ENCODE peak calls at places on chromosomes 7 and 10, in seven cellular contexts. Q, S, G, D, X, U and K are unnamed samples.

GRCh38 chr7:112938895-112939588 is 147.6 kb downstream of the GPR85 start:
- DNase-seq in Q (peak), S (no peak), G (peak), D (peak), X (peak), U (peak), K (peak)

GRCh38 chr7:89023902-89024301 is 228.4 kb upstream of the TEX47 start:
- DNase-seq in Q (no peak), S (no peak), G (no peak), D (no peak), X (no peak), U (no peak), K (no peak)

GRCh38 chr7:27155816-27156507 is 513 bp downstream of the HOXA7 start:
- DNase-seq in Q (no peak), S (no peak), G (no peak), D (peak), X (peak), U (no peak), K (no peak)

GRCh38 chr7:31748084-31748483 is 61.1 kb downstream of the PPP1R17 start:
- DNase-seq in Q (no peak), S (no peak), G (no peak), D (no peak), X (no peak), U (no peak), K (no peak)

GRCh38 chr10:63976538-63976937 is 455.3 kb downstream of the REEP3 start:
- DNase-seq in Q (peak), S (no peak), G (peak), D (peak), X (peak), U (peak), K (peak)

GRCh38 chr7:80185571-80185970 is 50.9 kb downstream of the GNAI1 start:
- DNase-seq in Q (no peak), S (no peak), G (no peak), D (no peak), X (peak), U (no peak), K (peak)

GRCh38 chr10:74293686-74294365 is 142.8 kb downstream of the ADK start:
- DNase-seq in Q (no peak), S (no peak), G (peak), D (no peak), X (peak), U (no peak), K (peak)

GRCh38 chr10:14244801-14245211 is 85.9 kb downstream of the FRMD4A start:
- DNase-seq in Q (peak), S (no peak), G (peak), D (no peak), X (peak), U (no peak), K (peak)

GRCh38 chr7:95632609-95633008 is 36.3 kb upstream of the PDK4 start:
- DNase-seq in Q (no peak), S (no peak), G (peak), D (no peak), X (no peak), U (no peak), K (no peak)

GRCh38 chr10:116947838-116948529 is 57.0 kb downstream of the SHTN1 start:
- DNase-seq in Q (peak), S (no peak), G (peak), D (peak), X (peak), U (peak), K (peak)

GRCh38 chr7:150567846-150568245 is 656 bp downstream of the GIMAP4 start:
- DNase-seq in Q (no peak), S (no peak), G (no peak), D (no peak), X (no peak), U (no peak), K (no peak)

GRCh38 chr10:126278846-126279245 is 109.4 kb downstream of the ADAM12 start:
- DNase-seq in Q (no peak), S (no peak), G (peak), D (no peak), X (no peak), U (no peak), K (peak)

GRCh38 chr10:72186633-72187330 is 29.0 kb upstream of the ANAPC16 start:
- DNase-seq in Q (no peak), S (no peak), G (peak), D (no peak), X (no peak), U (no peak), K (peak)

GRCh38 chr10:102400598-102401321 is 5.3 kb downstream of the NFKB2 start:
- DNase-seq in Q (no peak), S (no peak), G (no peak), D (no peak), X (no peak), U (no peak), K (no peak)

GRCh38 chr10:102399217-102400021 is 3.9 kb downstream of the NFKB2 start:
- DNase-seq in Q (peak), S (peak), G (peak), D (peak), X (peak), U (peak), K (peak)

GRCh38 chr10:102398172-102399020 is 2.9 kb downstream of the NFKB2 start:
- DNase-seq in Q (no peak), S (no peak), G (no peak), D (no peak), X (no peak), U (no peak), K (no peak)

GRCh38 chr10:102401322-102401614 is 5.8 kb downstream of the NFKB2 start:
- DNase-seq in Q (no peak), S (no peak), G (no peak), D (no peak), X (peak), U (no peak), K (no peak)

GRCh38 chr10:102400061-102400460 is 4.6 kb downstream of the NFKB2 start:
- DNase-seq in Q (no peak), S (no peak), G (no peak), D (no peak), X (no peak), U (no peak), K (no peak)
- H2BK120ac ChIP-seq in Q (no peak), S (no peak), G (no peak), D (no peak), X (peak), U (peak), K (no peak)

GRCh38 chr10:68700193-68700592 is 20.8 kb upstream of the CCAR1 start:
- DNase-seq in Q (no peak), S (no peak), G (no peak), D (no peak), X (no peak), U (no peak), K (no peak)
- H2BK120ac ChIP-seq in Q (no peak), S (no peak), G (no peak), D (no peak), X (no peak), U (no peak), K (no peak)

GRCh38 chr10:132563485-132564248 is 26.1 kb downstream of the INPP5A start:
- DNase-seq in Q (peak), S (no peak), G (no peak), D (peak), X (peak), U (no peak), K (no peak)
- H2BK120ac ChIP-seq in Q (no peak), S (no peak), G (no peak), D (no peak), X (no peak), U (no peak), K (no peak)

DNA sequence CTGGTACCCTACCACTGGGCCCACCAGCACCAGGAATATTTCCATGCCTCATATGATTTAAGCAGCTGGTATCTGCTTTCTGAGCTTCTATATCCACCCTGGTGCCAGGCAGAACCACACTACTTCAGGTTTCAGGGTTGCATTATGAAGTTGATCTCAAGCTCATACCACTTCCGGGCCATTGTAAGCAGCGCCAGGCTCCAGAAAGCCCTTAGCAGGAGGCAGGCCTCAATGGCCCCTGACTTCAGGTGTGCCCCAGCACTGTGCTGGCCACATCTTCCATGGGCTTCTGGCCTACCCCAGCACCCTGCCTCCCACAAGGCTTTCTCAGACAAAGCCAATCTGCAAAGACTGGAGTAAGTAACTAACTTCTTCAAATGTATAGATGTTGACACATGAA is 391.3 kb upstream of the GRM3 start:
- DNase-seq in Q (no peak), S (no peak), G (no peak), D (no peak), X (no peak), U (no peak), K (no peak)
- H2BK120ac ChIP-seq in Q (no peak), S (no peak), G (no peak), D (peak), X (no peak), U (no peak), K (no peak)

DNA sequence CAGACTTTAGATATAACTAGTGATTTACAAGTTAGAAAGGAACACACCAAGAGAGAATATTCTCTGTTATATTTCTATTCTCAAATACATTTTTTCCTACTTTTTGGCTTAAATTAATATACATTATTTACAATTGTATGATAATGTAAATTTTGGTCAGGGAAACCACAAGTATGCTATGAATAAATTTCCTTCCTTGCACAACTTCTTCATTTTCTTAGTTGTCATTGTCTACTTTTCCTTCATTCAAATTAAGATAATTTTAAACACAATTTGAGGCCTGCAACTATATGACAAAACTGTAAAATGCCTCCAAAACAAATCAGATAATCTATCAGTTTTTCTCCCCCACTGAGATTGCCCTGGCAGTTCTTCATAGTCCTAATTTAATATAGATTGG is 131.3 kb downstream of the CDK14 start:
- DNase-seq in Q (no peak), S (no peak), G (no peak), D (no peak), X (no peak), U (no peak), K (peak)
- H2BK120ac ChIP-seq in Q (no peak), S (no peak), G (no peak), D (no peak), X (no peak), U (no peak), K (no peak)

GRCh38 chr10:123024540-123024939 is 15.7 kb downstream of the ACADSB start:
- DNase-seq in Q (no peak), S (no peak), G (no peak), D (no peak), X (no peak), U (no peak), K (no peak)

GRCh38 chr10:123031124-123031523 is 22.3 kb downstream of the ACADSB start:
- DNase-seq in Q (no peak), S (no peak), G (no peak), D (no peak), X (no peak), U (no peak), K (no peak)

GRCh38 chr10:123021517-123021916 is 12.7 kb downstream of the ACADSB start:
- DNase-seq in Q (no peak), S (no peak), G (no peak), D (no peak), X (peak), U (no peak), K (no peak)

GRCh38 chr10:123027861-123028260 is 19.1 kb downstream of the ACADSB start:
- DNase-seq in Q (no peak), S (no peak), G (peak), D (no peak), X (peak), U (no peak), K (no peak)

GRCh38 chr10:123026266-123026665 is 17.5 kb downstream of the ACADSB start:
- DNase-seq in Q (no peak), S (no peak), G (no peak), D (no peak), X (no peak), U (no peak), K (no peak)
- H2BK120ac ChIP-seq in Q (no peak), S (no peak), G (no peak), D (no peak), X (no peak), U (no peak), K (no peak)

DNA sequence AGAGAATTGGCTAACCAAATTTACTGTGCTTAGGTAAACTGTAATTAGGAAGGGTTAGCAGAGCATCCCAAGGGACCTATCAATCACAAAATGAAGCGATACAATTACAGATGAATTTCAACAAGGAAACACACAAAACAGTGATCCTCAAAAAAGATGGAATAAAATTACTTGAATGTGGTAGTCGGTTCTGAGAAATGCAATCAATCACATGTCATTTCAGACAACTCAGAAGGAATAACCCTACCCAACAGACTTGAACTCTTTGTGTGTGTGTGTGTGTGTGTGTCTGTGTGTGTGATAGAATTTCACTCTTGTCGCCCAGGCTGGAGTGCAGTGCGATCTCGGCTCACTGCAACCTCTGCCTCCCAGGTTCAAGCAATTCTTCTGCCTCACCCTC is 43.5 kb downstream of the ST8SIA6 start:
- DNase-seq in Q (no peak), S (no peak), G (no peak), D (no peak), X (no peak), U (no peak), K (no peak)
- H2BK120ac ChIP-seq in Q (no peak), S (no peak), G (no peak), D (no peak), X (no peak), U (no peak), K (no peak)